ENCODE peak calls at places on chromosomes 4 and X, in four cellular contexts. L, Z, P and E are unnamed samples.

GRCh38 chr4:120858776-120859175 is 63.8 kb downstream of the PRDM5 start:
- DNase-seq in P (no peak), L (no peak), Z (no peak), E (no peak)

GRCh38 chr4:2660596-2661211 is 95.4 kb downstream of the TNIP2 start:
- DNase-seq in Z (no peak), P (no peak), L (no peak), E (no peak)

GRCh38 chrX:135324463-135324862 is 15.2 kb downstream of the ETDC start:
- DNase-seq in Z (no peak), L (no peak), P (no peak), E (no peak)

GRCh38 chr4:14284578-14284977 is 657.1 kb upstream of the BOD1L1 start:
- DNase-seq in P (no peak), L (no peak), Z (no peak), E (no peak)

GRCh38 chrX:134543201-134543797 is 83.3 kb downstream of the HPRT1 start:
- DNase-seq in L (no peak), Z (no peak), P (no peak), E (no peak)

GRCh38 chr4:157045507-157046127 is 30.3 kb upstream of the GLRB start:
- DNase-seq in L (no peak), Z (peak; percentile 32), P (peak; percentile 34), E (peak; percentile 43)

GRCh38 chr4:98802673-98803286 is 126.2 kb downstream of the EIF4E start:
- DNase-seq in Z (no peak), P (no peak), L (no peak), E (no peak)

GRCh38 chrX:70262952-70263567 is 3.1 kb upstream of the P2RY4 start:
- DNase-seq in Z (no peak), L (no peak), P (peak; percentile 33), E (peak; percentile 72)

GRCh38 chr4:158446106-158446505 is 75.6 kb upstream of the RXFP1 start:
- DNase-seq in L (no peak), Z (no peak), P (no peak), E (no peak)

DNA sequence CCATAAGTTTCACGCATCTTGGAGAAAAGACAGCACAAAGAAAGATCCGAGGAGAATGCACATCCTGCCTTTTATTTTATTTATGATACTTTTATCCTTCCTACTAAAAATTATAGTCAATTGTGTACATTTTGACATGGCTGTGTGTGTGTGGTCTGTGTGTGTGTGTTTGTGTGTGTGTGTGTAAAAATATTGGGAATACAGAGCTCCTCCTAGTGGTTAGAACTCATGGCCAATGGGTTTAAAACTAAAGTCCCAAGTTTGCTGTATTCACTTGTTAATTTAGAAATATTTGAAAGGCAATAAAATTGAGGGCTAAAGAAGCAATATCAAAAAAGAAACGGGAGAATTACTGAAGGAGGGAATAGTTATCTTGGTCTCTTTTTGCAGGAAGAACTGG is 47.5 kb downstream of the NKX6-1 start:
- DNase-seq in P (no peak), Z (no peak), L (no peak), E (no peak)
- TF ChIP-seq CTCF in P (peak; percentile 10), Z (no peak), L (peak; percentile 15), E (peak; percentile 22)

DNA sequence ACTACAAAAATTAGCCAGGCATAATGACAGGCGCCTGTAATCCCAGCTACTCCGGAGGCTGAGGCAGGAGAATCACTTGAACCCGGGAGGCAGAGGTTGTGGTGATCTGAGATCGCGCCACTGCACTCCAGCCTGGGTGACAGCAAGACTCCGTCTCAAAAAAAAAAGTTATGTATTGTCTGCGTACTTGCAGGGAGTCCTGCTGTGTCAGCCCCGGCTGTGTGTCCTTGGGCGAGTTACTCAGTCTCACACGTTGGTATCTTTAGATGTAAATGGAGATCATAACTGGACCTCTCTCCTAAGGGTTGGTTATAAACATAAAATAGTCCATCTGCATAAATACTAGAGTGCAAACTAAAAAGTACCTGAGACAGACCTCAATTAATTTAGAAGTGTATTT is 22.7 kb upstream of the TBC1D14 start:
- DNase-seq in P (no peak), L (no peak), Z (no peak), E (no peak)
- TF ChIP-seq CTCF in P (no peak), L (no peak), Z (no peak), E (no peak)

GRCh38 chr4:107034091-107034698 is 1.9 kb downstream of the DKK2 start:
- DNase-seq in L (peak; percentile 32), Z (peak; percentile 8), P (peak; percentile 8), E (peak; percentile 44)
- TF ChIP-seq CTCF in L (peak; percentile 29), Z (no peak), P (no peak), E (peak; percentile 25)

GRCh38 chrX:103254171-103254824 is 657 bp downstream of the TCEAL8 start:
- DNase-seq in Z (peak; percentile 56), L (no peak), P (peak; percentile 28), E (no peak)
- TF ChIP-seq CTCF in Z (no peak), L (no peak), P (no peak), E (no peak)